ENCODE peak calls at places on chromosome 6, in four cellular contexts. I is A549, M is K562, S is GM12878. H is an unnamed sample.

GRCh38 chr6:6631053-6631452 is 42.5 kb downstream of the LY86 start:
- DNase-seq in I (no peak), M (no peak), S (no peak), H (no peak)

GRCh38 chr6:131258816-131259476 is 123.7 kb downstream of the AKAP7 start:
- DNase-seq in I (peak; percentile 24), M (no peak), S (no peak), H (peak; percentile 53)

GRCh38 chr6:6610031-6610591 is 21.6 kb downstream of the LY86 start:
- DNase-seq in I (no peak), M (no peak), S (peak; percentile 71), H (no peak)

GRCh38 chr6:106216527-106216926 is 109.0 kb downstream of the ATG5 start:
- DNase-seq in I (no peak), M (no peak), S (no peak), H (no peak)

GRCh38 chr6:156865019-156865629 is 87.9 kb downstream of the ARID1B start:
- DNase-seq in I (no peak), M (no peak), S (no peak), H (peak; percentile 49)

GRCh38 chr6:105207524-105208269 is 27.9 kb upstream of the POPDC3 start:
- DNase-seq in I (peak; percentile 12), M (no peak), S (no peak), H (peak; percentile 73)

GRCh38 chr6:151241853-151242252 is 2.1 kb downstream of the AKAP12 start:
- DNase-seq in I (no peak), M (no peak), S (no peak), H (no peak)

GRCh38 chr6:20946890-20947289 is 412.6 kb downstream of the CDKAL1 start:
- DNase-seq in I (no peak), M (no peak), S (no peak), H (no peak)

GRCh38 chr6:31467151-31467550 is 30.8 kb upstream of the MICB start:
- DNase-seq in I (no peak), M (peak; percentile 40), S (no peak), H (no peak)

DNA sequence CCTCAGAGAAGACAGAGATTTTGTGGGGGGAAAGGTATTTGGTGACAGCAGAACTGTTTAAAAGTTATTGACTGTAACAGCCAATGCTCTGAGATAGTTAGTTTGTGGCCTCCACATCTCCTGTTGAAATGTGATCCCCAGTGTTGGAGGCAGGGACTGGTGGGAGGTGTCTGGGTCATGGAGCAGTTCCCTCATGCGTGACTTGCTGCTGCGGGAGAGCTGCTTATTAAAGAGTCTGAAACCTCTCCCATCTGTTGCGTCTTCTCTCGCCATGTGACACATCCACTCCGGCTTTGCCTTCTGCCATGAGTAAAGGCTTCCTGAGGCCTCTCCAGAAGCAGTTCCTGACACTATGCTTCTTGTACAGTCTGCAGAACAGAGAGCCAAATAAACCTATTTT is 282.7 kb upstream of the FOXQ1 start:
- DNase-seq in I (no peak), M (no peak), S (no peak), H (no peak)
- TF ChIP-seq ELK1 in I (no peak), M (no peak), S (no peak), H (no peak)

GRCh38 chr6:170189236-170189635 is 101.6 kb downstream of the DLL1 start:
- DNase-seq in I (no peak), M (no peak), S (no peak), H (no peak)
- TF ChIP-seq RFX5 in I (no peak), M (no peak), S (no peak), H (no peak)

GRCh38 chr6:26550250-26550993 is 12.3 kb downstream of the HMGN4 start:
- DNase-seq in I (peak; percentile 79), M (peak; percentile 53), S (no peak), H (peak; percentile 13)
- H3K27ac ChIP-seq in I (peak overlapping the region; percentile 87), M (no peak overlapping the region), S (peak overlapping the region; percentile 72), H (peak overlapping the region; percentile 15)

GRCh38 chr6:169903122-169903521 is 151.7 kb downstream of the ERMARD start:
- DNase-seq in I (no peak), M (no peak), S (no peak), H (no peak)

GRCh38 chr6:169906004-169906740 is 154.8 kb downstream of the ERMARD start:
- DNase-seq in I (no peak), M (no peak), S (no peak), H (no peak)

GRCh38 chr6:169905041-169905807 is 153.8 kb downstream of the ERMARD start:
- DNase-seq in I (peak; percentile 22), M (no peak), S (no peak), H (peak; percentile 23)

GRCh38 chr6:169902604-169903003 is 151.2 kb downstream of the ERMARD start:
- DNase-seq in I (no peak), M (no peak), S (no peak), H (no peak)

GRCh38 chr6:169904051-169904922 is 152.9 kb downstream of the ERMARD start:
- DNase-seq in I (no peak), M (no peak), S (no peak), H (no peak)
- TF ChIP-seq ELK1 in I (no peak), M (no peak), S (no peak), H (no peak)